ENCODE peak calls at places on chromosomes 16 and 17, in five cellular contexts. K is endothelial cell of umbilical vein, E is aorta, X is pancreas, R is neural progenitor cell. Q is an unnamed sample.

GRCh38 chr16:52567193-52567592 is 20.2 kb upstream of the TOX3 start:
- DNase-seq in E (no peak), R (no peak), X (no peak), K (no peak), Q (no peak)

GRCh38 chr16:88357306-88358032 is 25.3 kb upstream of the ZNF469 start:
- DNase-seq in K (no peak), E (peak; percentile 59), R (no peak), X (no peak), Q (no peak)

GRCh38 chr17:17798573-17799255 is 38.1 kb downstream of the SREBF1 start:
- DNase-seq in X (no peak), E (no peak), R (no peak), K (no peak), Q (no peak)

GRCh38 chr17:51461578-51462004 is 201.2 kb downstream of the UTP18 start:
- DNase-seq in E (no peak), K (peak; percentile 37), X (peak; percentile 63), R (peak; percentile 63), Q (no peak)

GRCh38 chr17:70808596-70808995 is 639.3 kb downstream of the KCNJ2 start:
- DNase-seq in E (no peak), R (peak; percentile 5), K (no peak), X (no peak), Q (no peak)

GRCh38 chr17:66514227-66514806 is 211.9 kb downstream of the PRKCA start:
- DNase-seq in R (no peak), K (no peak), X (no peak), E (no peak), Q (no peak)

GRCh38 chr16:64711026-64711425 is 410.8 kb downstream of the CDH11 start:
- DNase-seq in K (no peak), E (no peak), X (no peak), R (no peak), Q (no peak)

GRCh38 chr17:42674755-42675347 is 1.9 kb downstream of the PLEKHH3 start:
- DNase-seq in K (no peak), X (peak; percentile 80), R (peak; percentile 44), E (no peak), Q (no peak)

GRCh38 chr17:77609553-77610517 is 348.7 kb upstream of the TNRC6C start:
- DNase-seq in X (no peak), K (no peak), E (peak; percentile 74), R (no peak), Q (peak; percentile 68)

GRCh38 chr16:87754535-87754934 is 11.3 kb downstream of the KLHDC4 start:
- DNase-seq in E (no peak), K (no peak), R (no peak), X (no peak), Q (no peak)

GRCh38 chr16:85448557-85449194 is 164.4 kb upstream of the GSE1 start:
- DNase-seq in R (no peak), K (no peak), X (peak; percentile 78), E (no peak), Q (peak; percentile 49)

GRCh38 chr17:33464669-33465275 is 171.7 kb upstream of the ASIC2 start:
- DNase-seq in E (no peak), X (no peak), K (no peak), R (no peak), Q (no peak)

GRCh38 chr16:11233727-11234376 is 22.2 kb downstream of the SOCS1 start:
- DNase-seq in X (no peak), E (no peak), R (no peak), K (no peak), Q (no peak)

GRCh38 chr16:15427648-15428239 is 6.6 kb upstream of the BMERB1 start:
- DNase-seq in X (peak; percentile 77), R (peak; percentile 45), E (peak; percentile 89), K (peak; percentile 82), Q (peak; percentile 83)

GRCh38 chr16:31474173-31474714 is 2.3 kb downstream of the TGFB1I1 start:
- DNase-seq in R (no peak), E (no peak), K (no peak), X (no peak), Q (no peak)

GRCh38 chr17:50365649-50366393 is 7.2 kb downstream of the MRPL27 start:
- DNase-seq in X (no peak), E (peak; percentile 55), K (no peak), R (no peak), Q (no peak)

GRCh38 chr17:71327376-71328059 is 793.3 kb upstream of the SOX9 start:
- DNase-seq in R (no peak), E (no peak), K (no peak), X (no peak), Q (no peak)

GRCh38 chr17:76365256-76365903 is 11.7 kb upstream of the PRPSAP1 start:
- DNase-seq in R (peak; percentile 30), K (no peak), X (no peak), E (no peak), Q (no peak)

GRCh38 chr16:19284207-19284606 is 1.3 kb upstream of the CLEC19A start:
- DNase-seq in K (no peak), X (peak; percentile 87), E (no peak), R (no peak), Q (no peak)

GRCh38 chr17:46831573-46832305 is 13.2 kb upstream of the WNT3 start:
- DNase-seq in X (no peak), R (no peak), K (no peak), E (no peak), Q (no peak)
- H3K36me3 ChIP-seq in X (no peaks in the 10 kb centered on the region), R (no peaks in the 10 kb centered on the region), K (no peaks in the 10 kb centered on the region), E (no peaks in the 10 kb centered on the region), Q (no peaks in the 10 kb centered on the region)

GRCh38 chr16:560701-561412 is 663 bp downstream of the PRR35 start:
- DNase-seq in K (no peak), X (peak; percentile 58), E (no peak), R (no peak), Q (no peak)
- H3K4me3 ChIP-seq in K (no peak overlapping the region), X (peak overlapping the region; percentile 39), E (no peak overlapping the region), R (no peak overlapping the region), Q (no peak overlapping the region)

GRCh38 chr16:66269631-66270332 is 96.7 kb upstream of the CDH5 start:
- DNase-seq in K (no peak), R (no peak), E (peak; percentile 31), X (no peak), Q (no peak)

GRCh38 chr16:66272461-66272860 is 94.0 kb upstream of the CDH5 start:
- DNase-seq in X (no peak), K (no peak), E (no peak), R (no peak), Q (no peak)

GRCh38 chr16:66270333-66270927 is 96.1 kb upstream of the CDH5 start:
- DNase-seq in R (peak; percentile 86), X (peak; percentile 57), K (peak; percentile 53), E (peak; percentile 93), Q (peak; percentile 79)

GRCh38 chr16:66273036-66273435 is 93.5 kb upstream of the CDH5 start:
- DNase-seq in X (no peak), R (no peak), E (no peak), K (no peak), Q (no peak)

DNA sequence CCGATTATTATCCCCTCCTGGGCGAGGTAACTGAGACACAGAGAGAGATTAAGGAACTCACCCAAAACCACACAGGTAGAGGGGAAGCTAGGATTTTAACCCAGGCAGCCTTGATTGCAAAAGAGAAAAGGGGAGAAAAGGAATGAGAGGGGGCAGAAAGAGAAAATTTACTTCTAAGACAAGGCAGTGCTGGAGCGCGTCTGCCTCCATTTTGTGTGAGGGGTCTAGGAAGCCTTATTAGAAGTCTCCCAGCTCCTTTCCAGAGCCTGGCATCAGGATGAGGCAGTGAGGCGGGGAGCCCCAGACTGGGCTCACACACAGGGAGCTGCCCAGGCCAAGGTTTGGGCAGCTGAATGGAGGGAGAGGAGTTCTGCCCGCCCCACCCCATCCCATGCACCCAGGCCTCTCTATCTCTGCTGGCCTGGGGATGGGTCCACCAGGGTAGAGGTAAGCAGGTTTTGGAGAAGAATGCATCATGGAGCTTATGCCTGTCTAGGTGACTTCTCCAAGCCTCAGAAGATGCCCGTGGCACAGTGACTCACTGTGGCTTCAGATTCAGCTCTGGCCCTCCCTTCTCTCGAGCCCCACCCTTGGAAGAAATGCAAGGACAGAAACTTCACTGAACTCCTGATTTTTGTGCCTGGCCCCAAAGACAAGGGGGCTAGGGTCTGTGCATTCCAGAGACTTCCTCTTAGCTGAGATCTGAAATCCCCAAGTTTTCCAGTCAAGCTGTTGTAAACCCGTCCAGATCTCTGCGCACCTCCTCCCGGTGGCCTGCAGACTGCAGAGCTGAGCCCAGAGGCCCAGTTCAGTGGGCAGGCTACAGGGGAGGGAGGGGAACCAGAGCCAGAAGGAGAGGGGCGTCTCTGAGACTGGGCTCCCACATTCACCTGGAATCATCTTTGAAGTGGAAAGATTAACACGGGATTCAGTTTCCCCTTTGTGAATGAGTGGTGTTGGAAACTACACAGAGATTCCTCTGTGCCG is 95.1 kb upstream of the CDH5 start:
- DNase-seq in E (peak; percentile 45), R (no peak), X (no peak), K (no peak), Q (no peak)
- H3K27ac ChIP-seq in E (no peak overlapping the region), R (no peak overlapping the region), X (no peak overlapping the region), K (no peak overlapping the region), Q (no peak overlapping the region)

DNA sequence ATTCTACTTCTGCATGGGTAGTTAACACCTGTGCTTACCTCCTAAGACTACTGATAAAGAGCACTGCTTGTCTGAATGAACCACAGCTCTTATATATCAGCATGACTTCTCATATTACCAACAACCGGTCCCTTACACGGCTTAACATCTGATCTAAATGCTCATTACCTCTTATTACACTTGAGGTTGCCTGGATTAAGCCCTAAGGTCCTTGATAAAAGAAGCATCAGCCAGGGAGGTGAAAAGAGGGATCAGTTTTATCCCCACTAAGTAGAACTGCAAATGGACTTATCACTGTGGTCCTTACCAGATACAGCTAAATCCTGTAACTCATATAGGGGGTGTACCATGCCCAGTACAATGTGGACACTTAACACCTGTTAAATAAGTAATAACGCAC is 8.2 kb upstream of the RSKR start:
- DNase-seq in R (no peak), E (no peak), K (no peak), X (no peak), Q (no peak)
- H3K36me3 ChIP-seq in R (peaks cover 22% of the 10 kb centered on the region), E (peaks cover 37% of the 10 kb centered on the region), K (peaks cover 52% of the 10 kb centered on the region), X (no peaks in the 10 kb centered on the region), Q (no peaks in the 10 kb centered on the region)

GRCh38 chr16:81907681-81908080 is 103.6 kb downstream of the SDR42E1 start:
- DNase-seq in R (no peak), K (no peak), E (peak; percentile 63), X (no peak), Q (no peak)

GRCh38 chr16:81913222-81913621 is 98.0 kb downstream of the SDR42E1 start:
- DNase-seq in E (no peak), X (no peak), R (no peak), K (no peak), Q (no peak)

GRCh38 chr16:81910366-81910885 is 100.8 kb downstream of the SDR42E1 start:
- DNase-seq in E (no peak), R (no peak), X (no peak), K (no peak), Q (no peak)

GRCh38 chr16:81908466-81909230 is 102.6 kb downstream of the SDR42E1 start:
- DNase-seq in E (no peak), K (no peak), R (no peak), X (no peak), Q (no peak)

GRCh38 chr16:81912395-81912794 is 98.9 kb downstream of the SDR42E1 start:
- DNase-seq in X (no peak), E (no peak), R (no peak), K (no peak), Q (no peak)
- H3K4me3 ChIP-seq in X (no peak overlapping the region), E (no peak overlapping the region), R (no peak overlapping the region), K (no peak overlapping the region), Q (no peak overlapping the region)

GRCh38 chr17:882827-883585 is 96.6 kb downstream of the NXN start:
- DNase-seq in X (peak; percentile 82), K (peak; percentile 82), R (peak; percentile 37), E (no peak), Q (peak; percentile 82)
- H3K27ac ChIP-seq in X (peak overlapping the region; percentile 66), K (no peak overlapping the region), R (no peak overlapping the region), E (no peak overlapping the region), Q (peak overlapping the region; percentile 86)

GRCh38 chr17:9969301-9969935 is 64.3 kb upstream of the RCVRN start:
- DNase-seq in R (no peak), X (no peak), E (peak; percentile 20), K (no peak), Q (no peak)
- H3K36me3 ChIP-seq in R (no peaks in the 10 kb centered on the region), X (no peaks in the 10 kb centered on the region), E (no peaks in the 10 kb centered on the region), K (no peaks in the 10 kb centered on the region), Q (no peaks in the 10 kb centered on the region)